ENCODE peak calls at places on chromosomes 4 and X, in ten cellular contexts. A, H, B, R, S, V, E, X, U and D are unnamed samples.

GRCh38 chr4:25089058-25089763 is 58.5 kb upstream of the LGI2 start:
- DNase-seq in B (no peak), S (no peak), R (no peak), V (no peak), E (no peak), H (no peak), A (no peak), U (no peak), X (no peak), D (no peak)

GRCh38 chr4:51850294-51850693 is 7.3 kb downstream of the DCUN1D4 start:
- DNase-seq in V (no peak), R (no peak), E (no peak), X (no peak), A (no peak), S (no peak), U (no peak), B (no peak), H (no peak), D (no peak)

GRCh38 chr4:13289391-13289790 is 194.7 kb downstream of the RAB28 start:
- DNase-seq in U (no peak), A (peak; percentile 86), E (peak; percentile 36), S (no peak), V (no peak), R (no peak), X (no peak), B (no peak), H (no peak), D (no peak)

GRCh38 chr4:7727727-7728126 is 211.9 kb downstream of the AFAP1 start:
- DNase-seq in B (no peak), A (no peak), V (no peak), U (no peak), S (no peak), R (no peak), X (no peak), H (no peak), E (no peak), D (no peak)

GRCh38 chrX:24148118-24148517 is 1.4 kb upstream of the ZFX start:
- DNase-seq in B (no peak), V (no peak), U (no peak), H (no peak), R (no peak), S (no peak), X (no peak), E (no peak), A (no peak), D (no peak)

GRCh38 chr4:118834960-118835895 is 698 bp downstream of the SEC24D start:
- DNase-seq in S (no peak), X (peak; percentile 56), E (peak; percentile 69), B (peak; percentile 50), H (peak; percentile 58), V (peak; percentile 87), U (peak; percentile 77), A (peak; percentile 95), R (peak; percentile 79), D (peak; percentile 70)

GRCh38 chr4:10003666-10004065 is 17.6 kb downstream of the SLC2A9 start:
- DNase-seq in H (no peak), U (no peak), X (no peak), E (no peak), S (no peak), A (no peak), B (no peak), R (no peak), V (no peak), D (no peak)

GRCh38 chrX:109533005-109533404 is 3.6 kb upstream of the NXT2 start:
- DNase-seq in X (no peak), U (no peak), S (no peak), R (no peak), B (no peak), V (no peak), E (no peak), A (no peak), H (no peak), D (no peak)

GRCh38 chr4:21517460-21517859 is 431.1 kb downstream of the KCNIP4 start:
- DNase-seq in A (no peak), S (no peak), U (no peak), X (no peak), V (no peak), E (no peak), R (no peak), H (no peak), B (no peak), D (no peak)

GRCh38 chr4:8846046-8846720 is 25.5 kb downstream of the HMX1 start:
- DNase-seq in E (no peak), S (no peak), A (no peak), B (no peak), H (no peak), V (no peak), R (peak; percentile 35), X (no peak), U (peak; percentile 8), D (peak; percentile 21)

DNA sequence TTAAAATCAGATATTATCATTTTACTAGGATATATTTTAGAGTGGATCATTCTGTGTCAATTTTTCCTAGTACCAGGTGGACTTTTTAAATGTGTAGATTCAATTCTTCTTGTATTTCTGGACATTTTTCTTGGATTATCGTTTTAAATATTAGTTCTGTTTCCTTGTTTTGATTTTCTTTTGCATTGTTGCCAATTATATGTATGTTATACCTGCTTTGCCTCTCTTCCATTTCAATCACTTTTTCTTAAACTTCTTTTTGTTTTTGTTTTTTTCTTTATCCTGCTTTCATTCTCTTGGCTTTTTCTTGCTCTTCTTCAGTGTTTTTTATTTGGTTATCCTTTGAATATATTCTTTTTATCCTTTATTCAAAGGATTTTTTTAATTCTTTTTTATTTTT is 141.0 kb downstream of the STOX2 start:
- DNase-seq in A (no peak), S (no peak), H (no peak), E (no peak), B (no peak), R (no peak), X (no peak), V (no peak), U (no peak), D (no peak)
- TF ChIP-seq CTCF in A (no peak), S (no peak), H (no peak), E (no peak), B (no peak), R (no peak), X (no peak), V (no peak), U (no peak), D (no peak)

DNA sequence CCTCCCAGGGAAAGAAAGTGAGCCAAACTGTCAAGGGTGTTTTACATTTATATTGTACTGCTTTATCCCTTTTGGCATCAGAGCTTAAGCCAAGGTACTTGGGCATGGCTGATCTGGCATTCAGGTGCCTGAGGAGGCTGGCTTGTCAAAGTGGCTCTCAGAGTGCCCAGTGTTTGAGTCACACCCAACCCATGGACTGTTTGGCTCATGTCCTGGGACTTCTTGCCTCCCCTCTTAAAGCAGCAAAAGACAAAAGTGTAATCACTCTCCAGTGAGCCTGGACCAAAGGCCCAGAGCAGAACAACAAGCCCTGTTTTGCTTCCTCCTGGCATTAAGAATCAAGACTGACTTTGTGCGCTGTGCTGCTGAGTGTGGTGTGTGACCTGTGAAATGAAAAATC is 311.7 kb upstream of the TAPT1 start:
- DNase-seq in V (no peak), S (no peak), H (no peak), X (no peak), R (no peak), E (no peak), A (no peak), B (no peak), U (no peak), D (no peak)
- H3K9me3 ChIP-seq in V (no peaks in the 10 kb centered on the region), S (no peaks in the 10 kb centered on the region), H (no peaks in the 10 kb centered on the region), X (no peaks in the 10 kb centered on the region), R (no peaks in the 10 kb centered on the region), E (no peaks in the 10 kb centered on the region), A (no peaks in the 10 kb centered on the region), B (no peaks in the 10 kb centered on the region), U (no peaks in the 10 kb centered on the region), D (no peaks in the 10 kb centered on the region)

GRCh38 chrX:40054793-40055192 is 43.0 kb downstream of the BCOR start:
- DNase-seq in B (no peak), A (peak; percentile 23), V (no peak), X (no peak), H (no peak), S (no peak), E (peak; percentile 85), R (no peak), U (no peak), D (no peak)

GRCh38 chrX:40055495-40055894 is 42.3 kb downstream of the BCOR start:
- DNase-seq in R (no peak), V (no peak), U (no peak), A (peak; percentile 26), X (no peak), H (no peak), B (no peak), S (no peak), E (peak; percentile 47), D (no peak)

GRCh38 chrX:40049084-40049641 is 48.6 kb downstream of the BCOR start:
- DNase-seq in S (no peak), B (no peak), A (no peak), R (no peak), H (no peak), E (no peak), X (no peak), V (no peak), U (no peak), D (no peak)

GRCh38 chrX:40047485-40047884 is 50.3 kb downstream of the BCOR start:
- DNase-seq in E (no peak), R (no peak), S (no peak), U (no peak), B (no peak), H (no peak), X (no peak), V (no peak), A (no peak), D (no peak)

GRCh38 chrX:40050532-40050931 is 47.2 kb downstream of the BCOR start:
- DNase-seq in V (no peak), H (no peak), R (no peak), S (no peak), A (no peak), E (no peak), X (no peak), U (no peak), B (no peak), D (no peak)
- H3K36me3 ChIP-seq in V (peaks cover 9% of the 10 kb centered on the region), H (peaks cover 42% of the 10 kb centered on the region), R (peaks cover 79% of the 10 kb centered on the region), S (no peaks in the 10 kb centered on the region), A (peaks cover 5% of the 10 kb centered on the region), E (peaks cover 66% of the 10 kb centered on the region), X (peaks cover 59% of the 10 kb centered on the region), U (peaks cover 71% of the 10 kb centered on the region), B (no peaks in the 10 kb centered on the region), D (peaks cover 67% of the 10 kb centered on the region)

DNA sequence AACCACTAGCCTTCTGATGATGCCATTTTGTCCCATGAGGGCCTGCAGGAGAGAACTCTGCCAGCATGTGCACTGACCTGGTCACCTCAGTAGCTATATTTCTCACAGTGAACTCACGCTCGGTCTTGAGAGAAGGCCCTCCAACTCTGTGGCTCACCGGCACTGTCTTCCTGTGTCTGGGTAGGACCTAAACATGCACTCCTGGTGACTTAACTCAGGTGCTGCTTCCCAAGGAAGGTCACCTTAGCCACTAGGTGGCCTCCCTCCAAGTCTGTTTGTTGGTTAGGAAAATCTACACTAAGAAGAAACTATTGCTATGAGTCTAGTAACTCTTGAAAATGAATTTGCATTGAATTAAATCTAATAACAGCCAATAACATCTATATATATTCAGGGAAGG is 24.8 kb downstream of the TLR10 start:
- DNase-seq in S (no peak), X (peak; percentile 61), H (no peak), E (peak; percentile 59), A (no peak), V (no peak), B (no peak), R (peak; percentile 81), U (no peak), D (no peak)
- TF ChIP-seq CTCF in S (no peak), X (peak; percentile 72), H (no peak), E (peak; percentile 64), A (peak; percentile 11), V (peak; percentile 60), B (no peak), R (peak; percentile 85), U (no peak), D (no peak)